ENCODE peak calls at places on chromosomes 11 and 22, in ten cellular contexts. One of them, this sample, is unnamed.

GRCh38 chr11:105045897-105046296 is 762 bp upstream of the CARD16 start:
- DNase-seq in kidney: no peak
- DNase-seq in breast epithelium: no peak
- DNase-seq in GM12878: no peak
- DNase-seq in tibial artery: no peak
- DNase-seq in DND-41: no peak
- DNase-seq in OCI-LY7: no peak
- DNase-seq in esophagus squamous epithelium: no peak
- DNase-seq in H1: no peak
- DNase-seq in CD8-positive, alpha-beta T cell: no peak
- DNase-seq in this sample: no peak

GRCh38 chr22:44968736-44969135 is 41.1 kb downstream of the PHF21B start:
- DNase-seq in tibial artery: no peak
- DNase-seq in esophagus squamous epithelium: no peak
- DNase-seq in GM12878: no peak
- DNase-seq in CD8-positive, alpha-beta T cell: no peak
- DNase-seq in DND-41: no peak
- DNase-seq in H1: no peak
- DNase-seq in OCI-LY7: no peak
- DNase-seq in breast epithelium: no peak
- DNase-seq in kidney: no peak
- DNase-seq in this sample: no peak

GRCh38 chr11:62542750-62543567 is 3.6 kb downstream of the AHNAK start:
- DNase-seq in CD8-positive, alpha-beta T cell: peak; percentile 65
- DNase-seq in OCI-LY7: peak; percentile 79
- DNase-seq in GM12878: peak; percentile 51
- DNase-seq in esophagus squamous epithelium: no peak
- DNase-seq in H1: no peak
- DNase-seq in DND-41: peak; percentile 68
- DNase-seq in kidney: peak; percentile 93
- DNase-seq in tibial artery: peak; percentile 90
- DNase-seq in breast epithelium: peak; percentile 66
- DNase-seq in this sample: peak; percentile 47

GRCh38 chr11:84819128-84819527 is 808.0 kb downstream of the DLG2 start:
- DNase-seq in esophagus squamous epithelium: no peak
- DNase-seq in H1: no peak
- DNase-seq in GM12878: no peak
- DNase-seq in OCI-LY7: no peak
- DNase-seq in DND-41: no peak
- DNase-seq in CD8-positive, alpha-beta T cell: no peak
- DNase-seq in kidney: no peak
- DNase-seq in tibial artery: no peak
- DNase-seq in breast epithelium: no peak
- DNase-seq in this sample: no peak

GRCh38 chr22:22122348-22123117 is 122.1 kb upstream of the VPREB1 start:
- DNase-seq in DND-41: no peak
- DNase-seq in GM12878: no peak
- DNase-seq in CD8-positive, alpha-beta T cell: no peak
- DNase-seq in tibial artery: no peak
- DNase-seq in kidney: no peak
- DNase-seq in OCI-LY7: no peak
- DNase-seq in H1: no peak
- DNase-seq in breast epithelium: no peak
- DNase-seq in esophagus squamous epithelium: no peak
- DNase-seq in this sample: no peak

GRCh38 chr11:118241191-118242098 is 10.7 kb downstream of the MPZL3 start:
- DNase-seq in esophagus squamous epithelium: no peak
- DNase-seq in kidney: no peak
- DNase-seq in tibial artery: no peak
- DNase-seq in GM12878: no peak
- DNase-seq in breast epithelium: peak; percentile 79
- DNase-seq in OCI-LY7: no peak
- DNase-seq in DND-41: no peak
- DNase-seq in CD8-positive, alpha-beta T cell: peak; percentile 36
- DNase-seq in H1: no peak
- DNase-seq in this sample: no peak

GRCh38 chr11:91220476-91221202 is 997.8 kb upstream of the CHORDC1 start:
- DNase-seq in tibial artery: no peak
- DNase-seq in GM12878: no peak
- DNase-seq in OCI-LY7: no peak
- DNase-seq in DND-41: no peak
- DNase-seq in breast epithelium: no peak
- DNase-seq in CD8-positive, alpha-beta T cell: no peak
- DNase-seq in kidney: no peak
- DNase-seq in esophagus squamous epithelium: no peak
- DNase-seq in H1: no peak
- DNase-seq in this sample: no peak

GRCh38 chr22:42721045-42721434 is 370 bp upstream of the A4GALT start:
- DNase-seq in CD8-positive, alpha-beta T cell: no peak
- DNase-seq in GM12878: no peak
- DNase-seq in OCI-LY7: no peak
- DNase-seq in DND-41: no peak
- DNase-seq in tibial artery: no peak
- DNase-seq in H1: no peak
- DNase-seq in breast epithelium: no peak
- DNase-seq in kidney: no peak
- DNase-seq in esophagus squamous epithelium: no peak
- DNase-seq in this sample: no peak

GRCh38 chr11:106276859-106277436 is 199.5 kb downstream of the AASDHPPT start:
- DNase-seq in DND-41: peak; percentile 25
- DNase-seq in OCI-LY7: no peak
- DNase-seq in CD8-positive, alpha-beta T cell: no peak
- DNase-seq in tibial artery: no peak
- DNase-seq in esophagus squamous epithelium: no peak
- DNase-seq in kidney: no peak
- DNase-seq in breast epithelium: no peak
- DNase-seq in GM12878: no peak
- DNase-seq in H1: no peak
- DNase-seq in this sample: no peak
- TF ChIP-seq CTCF in DND-41: peak; percentile 66
- TF ChIP-seq CTCF in OCI-LY7: peak; percentile 40
- TF ChIP-seq CTCF in CD8-positive, alpha-beta T cell: no peak
- TF ChIP-seq CTCF in tibial artery: no peak
- TF ChIP-seq CTCF in esophagus squamous epithelium: no peak
- TF ChIP-seq CTCF in kidney: peak; percentile 39
- TF ChIP-seq CTCF in breast epithelium: no peak
- TF ChIP-seq CTCF in GM12878: no peak
- TF ChIP-seq CTCF in H1: peak; percentile 59
- TF ChIP-seq CTCF in this sample: no peak

GRCh38 chr22:40046126-40046525 is 51.4 kb downstream of the FAM83F start:
- DNase-seq in CD8-positive, alpha-beta T cell: no peak
- DNase-seq in esophagus squamous epithelium: no peak
- DNase-seq in DND-41: no peak
- DNase-seq in OCI-LY7: peak; percentile 23
- DNase-seq in H1: no peak
- DNase-seq in breast epithelium: no peak
- DNase-seq in kidney: no peak
- DNase-seq in GM12878: no peak
- DNase-seq in tibial artery: no peak
- DNase-seq in this sample: no peak

GRCh38 chr22:40054486-40054885 is 59.7 kb downstream of the FAM83F start:
- DNase-seq in tibial artery: no peak
- DNase-seq in esophagus squamous epithelium: no peak
- DNase-seq in CD8-positive, alpha-beta T cell: no peak
- DNase-seq in GM12878: no peak
- DNase-seq in kidney: no peak
- DNase-seq in OCI-LY7: no peak
- DNase-seq in H1: no peak
- DNase-seq in breast epithelium: no peak
- DNase-seq in DND-41: no peak
- DNase-seq in this sample: no peak

GRCh38 chr22:40051322-40051721 is 56.6 kb downstream of the FAM83F start:
- DNase-seq in DND-41: peak; percentile 40
- DNase-seq in tibial artery: no peak
- DNase-seq in OCI-LY7: peak; percentile 64
- DNase-seq in H1: no peak
- DNase-seq in breast epithelium: no peak
- DNase-seq in CD8-positive, alpha-beta T cell: no peak
- DNase-seq in kidney: no peak
- DNase-seq in esophagus squamous epithelium: no peak
- DNase-seq in GM12878: no peak
- DNase-seq in this sample: no peak

GRCh38 chr22:40053460-40053859 is 58.7 kb downstream of the FAM83F start:
- DNase-seq in breast epithelium: no peak
- DNase-seq in CD8-positive, alpha-beta T cell: no peak
- DNase-seq in tibial artery: no peak
- DNase-seq in OCI-LY7: no peak
- DNase-seq in kidney: no peak
- DNase-seq in esophagus squamous epithelium: no peak
- DNase-seq in GM12878: no peak
- DNase-seq in H1: no peak
- DNase-seq in DND-41: no peak
- DNase-seq in this sample: no peak

DNA sequence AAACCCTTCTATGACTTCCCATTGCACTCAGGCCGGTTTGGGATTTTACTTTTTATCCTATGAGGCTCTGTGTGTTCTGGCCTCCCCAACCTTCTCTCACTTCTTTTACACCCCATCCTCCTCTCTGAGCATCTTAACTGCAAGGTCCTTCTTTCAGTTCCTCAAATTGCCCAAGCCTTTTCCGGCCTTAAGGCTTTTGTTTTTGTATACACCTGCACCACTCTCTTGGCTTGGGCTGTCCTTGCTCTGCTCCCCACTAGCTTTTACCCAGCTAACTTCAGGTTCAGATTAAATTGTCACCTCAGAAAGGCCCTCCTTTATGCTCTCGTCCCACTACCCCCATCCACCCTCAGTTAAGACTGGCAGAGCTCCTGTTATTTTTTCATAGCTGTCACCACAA is 55.5 kb downstream of the FAM83F start:
- DNase-seq in DND-41: no peak
- DNase-seq in OCI-LY7: peak; percentile 96
- DNase-seq in tibial artery: no peak
- DNase-seq in GM12878: peak; percentile 70
- DNase-seq in breast epithelium: no peak
- DNase-seq in H1: no peak
- DNase-seq in CD8-positive, alpha-beta T cell: no peak
- DNase-seq in esophagus squamous epithelium: no peak
- DNase-seq in kidney: no peak
- DNase-seq in this sample: no peak
- H3K4me3 ChIP-seq in DND-41: no peak overlapping the region
- H3K4me3 ChIP-seq in OCI-LY7: peak overlapping the region; percentile 52
- H3K4me3 ChIP-seq in tibial artery: no peak overlapping the region
- H3K4me3 ChIP-seq in GM12878: no peak overlapping the region
- H3K4me3 ChIP-seq in breast epithelium: no peak overlapping the region
- H3K4me3 ChIP-seq in H1: no peak overlapping the region
- H3K4me3 ChIP-seq in CD8-positive, alpha-beta T cell: no peak overlapping the region
- H3K4me3 ChIP-seq in esophagus squamous epithelium: no peak overlapping the region
- H3K4me3 ChIP-seq in kidney: no peak overlapping the region
- H3K4me3 ChIP-seq in this sample: no peak overlapping the region

GRCh38 chr11:134200688-134201087 is 23.1 kb downstream of the NCAPD3 start:
- DNase-seq in DND-41: no peak
- DNase-seq in GM12878: no peak
- DNase-seq in esophagus squamous epithelium: no peak
- DNase-seq in tibial artery: no peak
- DNase-seq in OCI-LY7: no peak
- DNase-seq in breast epithelium: no peak
- DNase-seq in H1: no peak
- DNase-seq in kidney: no peak
- DNase-seq in CD8-positive, alpha-beta T cell: no peak
- DNase-seq in this sample: no peak

GRCh38 chr11:134202661-134203060 is 21.1 kb downstream of the NCAPD3 start:
- DNase-seq in kidney: no peak
- DNase-seq in esophagus squamous epithelium: no peak
- DNase-seq in DND-41: no peak
- DNase-seq in H1: no peak
- DNase-seq in GM12878: no peak
- DNase-seq in breast epithelium: no peak
- DNase-seq in OCI-LY7: no peak
- DNase-seq in CD8-positive, alpha-beta T cell: no peak
- DNase-seq in tibial artery: no peak
- DNase-seq in this sample: no peak

GRCh38 chr11:134205729-134206128 is 18.0 kb downstream of the NCAPD3 start:
- DNase-seq in GM12878: no peak
- DNase-seq in breast epithelium: no peak
- DNase-seq in DND-41: no peak
- DNase-seq in esophagus squamous epithelium: no peak
- DNase-seq in tibial artery: no peak
- DNase-seq in OCI-LY7: no peak
- DNase-seq in CD8-positive, alpha-beta T cell: no peak
- DNase-seq in H1: no peak
- DNase-seq in kidney: no peak
- DNase-seq in this sample: no peak

GRCh38 chr11:134207538-134208239 is 16.1 kb downstream of the NCAPD3 start:
- DNase-seq in esophagus squamous epithelium: no peak
- DNase-seq in kidney: no peak
- DNase-seq in breast epithelium: no peak
- DNase-seq in DND-41: peak; percentile 70
- DNase-seq in OCI-LY7: peak; percentile 46
- DNase-seq in H1: no peak
- DNase-seq in GM12878: no peak
- DNase-seq in tibial artery: no peak
- DNase-seq in CD8-positive, alpha-beta T cell: peak; percentile 46
- DNase-seq in this sample: no peak

GRCh38 chr11:134206185-134206584 is 17.6 kb downstream of the NCAPD3 start:
- DNase-seq in esophagus squamous epithelium: no peak
- DNase-seq in H1: no peak
- DNase-seq in CD8-positive, alpha-beta T cell: no peak
- DNase-seq in OCI-LY7: no peak
- DNase-seq in GM12878: no peak
- DNase-seq in DND-41: no peak
- DNase-seq in breast epithelium: no peak
- DNase-seq in tibial artery: no peak
- DNase-seq in kidney: no peak
- DNase-seq in this sample: no peak
- H3K4me1 ChIP-seq in esophagus squamous epithelium: peaks cover 6% of the 10 kb centered on the region
- H3K4me1 ChIP-seq in H1: no peaks in the 10 kb centered on the region
- H3K4me1 ChIP-seq in CD8-positive, alpha-beta T cell: no peaks in the 10 kb centered on the region
- H3K4me1 ChIP-seq in OCI-LY7: no peaks in the 10 kb centered on the region
- H3K4me1 ChIP-seq in GM12878: no peaks in the 10 kb centered on the region
- H3K4me1 ChIP-seq in DND-41: no peaks in the 10 kb centered on the region
- H3K4me1 ChIP-seq in breast epithelium: no peaks in the 10 kb centered on the region
- H3K4me1 ChIP-seq in tibial artery: no peaks in the 10 kb centered on the region
- H3K4me1 ChIP-seq in kidney: no peaks in the 10 kb centered on the region
- H3K4me1 ChIP-seq in this sample: no peaks in the 10 kb centered on the region

GRCh38 chr22:26174280-26174679 is 5.0 kb downstream of the SEZ6L start:
- DNase-seq in CD8-positive, alpha-beta T cell: no peak
- DNase-seq in breast epithelium: no peak
- DNase-seq in GM12878: no peak
- DNase-seq in OCI-LY7: no peak
- DNase-seq in kidney: no peak
- DNase-seq in DND-41: no peak
- DNase-seq in esophagus squamous epithelium: no peak
- DNase-seq in tibial artery: no peak
- DNase-seq in H1: peak; percentile 39
- DNase-seq in this sample: no peak

GRCh38 chr22:26170795-26171194 is 1.5 kb downstream of the SEZ6L start:
- DNase-seq in H1: no peak
- DNase-seq in esophagus squamous epithelium: no peak
- DNase-seq in GM12878: no peak
- DNase-seq in DND-41: peak; percentile 30
- DNase-seq in OCI-LY7: no peak
- DNase-seq in breast epithelium: no peak
- DNase-seq in CD8-positive, alpha-beta T cell: no peak
- DNase-seq in kidney: no peak
- DNase-seq in tibial artery: no peak
- DNase-seq in this sample: no peak

GRCh38 chr22:26170112-26170492 is 840 bp downstream of the SEZ6L start:
- DNase-seq in breast epithelium: no peak
- DNase-seq in CD8-positive, alpha-beta T cell: no peak
- DNase-seq in GM12878: no peak
- DNase-seq in OCI-LY7: no peak
- DNase-seq in tibial artery: no peak
- DNase-seq in DND-41: no peak
- DNase-seq in esophagus squamous epithelium: no peak
- DNase-seq in H1: no peak
- DNase-seq in kidney: no peak
- DNase-seq in this sample: no peak

GRCh38 chr22:26169312-26170111 is at the start of gene SEZ6L:
- DNase-seq in GM12878: no peak
- DNase-seq in H1: no peak
- DNase-seq in breast epithelium: no peak
- DNase-seq in OCI-LY7: no peak
- DNase-seq in tibial artery: peak; percentile 60
- DNase-seq in kidney: no peak
- DNase-seq in DND-41: no peak
- DNase-seq in CD8-positive, alpha-beta T cell: no peak
- DNase-seq in esophagus squamous epithelium: no peak
- DNase-seq in this sample: no peak

GRCh38 chr22:26172389-26172990 is 3.2 kb downstream of the SEZ6L start:
- DNase-seq in breast epithelium: no peak
- DNase-seq in H1: no peak
- DNase-seq in esophagus squamous epithelium: no peak
- DNase-seq in DND-41: peak; percentile 39
- DNase-seq in OCI-LY7: peak; percentile 45
- DNase-seq in CD8-positive, alpha-beta T cell: no peak
- DNase-seq in GM12878: no peak
- DNase-seq in tibial artery: no peak
- DNase-seq in kidney: no peak
- DNase-seq in this sample: no peak
- TF ChIP-seq CTCF in breast epithelium: peak; percentile 26
- TF ChIP-seq CTCF in H1: peak; percentile 86
- TF ChIP-seq CTCF in esophagus squamous epithelium: peak; percentile 44
- TF ChIP-seq CTCF in DND-41: peak; percentile 79
- TF ChIP-seq CTCF in OCI-LY7: peak; percentile 92
- TF ChIP-seq CTCF in CD8-positive, alpha-beta T cell: peak; percentile 43
- TF ChIP-seq CTCF in GM12878: peak; percentile 71
- TF ChIP-seq CTCF in tibial artery: peak; percentile 26
- TF ChIP-seq CTCF in kidney: peak; percentile 45
- TF ChIP-seq CTCF in this sample: peak; percentile 44